ENCODE peak calls at places on chromosomes 16 and 17, in four cellular contexts. H, I, X and O are unnamed samples.

GRCh38 chr16:87855852-87856715 is 13.2 kb downstream of the SLC7A5 start:
- DNase-seq in I (no peak), X (no peak), H (no peak), O (no peak)

GRCh38 chr17:57935833-57936807 is 19.1 kb downstream of the CUEDC1 start:
- DNase-seq in H (peak), X (no peak), I (no peak), O (no peak)

GRCh38 chr16:57865746-57866528 is 63.6 kb upstream of the KIFC3 start:
- DNase-seq in X (no peak), I (no peak), H (no peak), O (no peak)

GRCh38 chr17:3006801-3007200 is 56.6 kb downstream of the OR1D5 start:
- DNase-seq in X (no peak), I (no peak), H (no peak), O (no peak)

GRCh38 chr16:82152641-82153094 is 17.4 kb downstream of the MPHOSPH6 start:
- DNase-seq in I (no peak), X (no peak), H (no peak), O (no peak)

GRCh38 chr17:4806420-4806769 is 557 bp upstream of the PLD2 start:
- DNase-seq in I (no peak), H (no peak), X (no peak), O (no peak)

GRCh38 chr16:87391324-87391949 is 699 bp upstream of the MAP1LC3B start:
- DNase-seq in X (no peak), H (peak), I (no peak), O (no peak)

GRCh38 chr16:11016993-11017392 is 72.6 kb downstream of the CLEC16A start:
- DNase-seq in H (no peak), I (no peak), X (no peak), O (no peak)

GRCh38 chr17:41061969-41062368 is 2.1 kb upstream of the KRTAP2-3 start:
- DNase-seq in H (no peak), X (no peak), I (no peak), O (no peak)

GRCh38 chr17:57925361-57925990 is 29.7 kb downstream of the CUEDC1 start:
- DNase-seq in I (no peak), X (no peak), H (no peak), O (no peak)

GRCh38 chr16:69397821-69398521 is 12.2 kb upstream of the TERF2 start:
- DNase-seq in I (no peak), X (peak), H (no peak), O (no peak)
- TF ChIP-seq SPI1 in I (no peak), X (no peak), H (no peak), O (peak)

DNA sequence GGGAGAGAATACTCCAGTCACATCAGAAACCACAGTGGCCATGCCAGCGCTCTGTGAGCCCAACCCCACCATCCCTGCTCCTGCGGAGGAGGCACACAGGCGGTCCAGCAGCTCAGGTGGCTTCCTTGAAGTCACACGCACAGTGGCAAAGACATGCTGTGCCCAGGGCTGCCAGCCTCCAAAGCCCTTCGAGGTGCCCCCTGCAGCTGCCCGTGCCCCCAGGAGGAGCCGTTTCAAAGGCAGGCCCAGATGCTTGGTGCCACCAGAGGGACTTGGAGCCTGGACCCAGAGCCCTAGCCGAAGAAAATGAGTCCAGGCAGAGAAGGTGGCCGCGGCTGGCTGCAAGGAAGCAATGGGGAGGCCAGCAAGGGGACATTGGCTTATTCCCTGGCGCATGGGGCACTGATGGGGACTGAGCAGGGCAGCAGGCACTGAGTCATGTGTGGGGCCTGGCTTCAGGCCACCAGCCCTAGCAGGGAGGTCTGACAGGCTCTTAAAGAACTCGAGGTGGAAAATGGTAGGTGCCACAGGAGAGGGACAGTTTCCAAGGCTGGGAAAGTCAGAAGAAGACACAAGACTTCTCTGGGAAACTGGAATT is 17.2 kb upstream of the CACNG1 start:
- DNase-seq in I (no peak), X (no peak), H (no peak), O (no peak)
- TF ChIP-seq SPI1 in I (no peak), X (no peak), H (no peak), O (no peak)

GRCh38 chr17:76529643-76530488 is 7.6 kb downstream of the CYGB start:
- DNase-seq in X (no peak), I (peak), H (no peak), O (no peak)
- TF ChIP-seq SPI1 in X (no peak), I (no peak), H (no peak), O (no peak)

GRCh38 chr16:68596266-68596665 is 48.8 kb upstream of the CDH3 start:
- DNase-seq in X (no peak), I (no peak), H (no peak), O (no peak)
- TF ChIP-seq SPI1 in X (no peak), I (no peak), H (no peak), O (no peak)

GRCh38 chr16:67242138-67242730 is 5.0 kb downstream of the FHOD1 start:
- DNase-seq in I (no peak), X (no peak), H (no peak), O (no peak)
- TF ChIP-seq SPI1 in I (no peak), X (no peak), H (no peak), O (no peak)

DNA sequence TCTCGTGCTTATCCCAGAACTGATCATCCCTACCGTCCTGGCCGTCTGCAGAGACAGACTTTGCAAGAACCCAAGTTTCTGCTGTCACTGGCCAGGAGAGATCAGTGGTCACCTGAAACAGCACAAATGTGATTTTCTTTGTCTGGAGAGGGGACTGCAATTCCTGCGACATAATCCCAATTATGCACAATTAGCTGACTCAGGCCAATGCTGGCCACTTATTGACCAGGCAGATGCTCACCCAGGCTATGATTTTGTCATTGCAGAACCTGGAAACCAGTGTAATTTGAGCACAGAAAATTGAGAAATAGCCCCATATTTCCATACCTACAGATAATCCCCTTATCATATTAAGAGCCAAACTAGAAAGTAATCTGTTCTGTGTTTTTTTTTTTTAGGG is 34.7 kb downstream of the SALL1 start:
- DNase-seq in X (no peak), H (no peak), I (no peak), O (no peak)
- TF ChIP-seq SPI1 in X (no peak), H (no peak), I (no peak), O (no peak)

DNA sequence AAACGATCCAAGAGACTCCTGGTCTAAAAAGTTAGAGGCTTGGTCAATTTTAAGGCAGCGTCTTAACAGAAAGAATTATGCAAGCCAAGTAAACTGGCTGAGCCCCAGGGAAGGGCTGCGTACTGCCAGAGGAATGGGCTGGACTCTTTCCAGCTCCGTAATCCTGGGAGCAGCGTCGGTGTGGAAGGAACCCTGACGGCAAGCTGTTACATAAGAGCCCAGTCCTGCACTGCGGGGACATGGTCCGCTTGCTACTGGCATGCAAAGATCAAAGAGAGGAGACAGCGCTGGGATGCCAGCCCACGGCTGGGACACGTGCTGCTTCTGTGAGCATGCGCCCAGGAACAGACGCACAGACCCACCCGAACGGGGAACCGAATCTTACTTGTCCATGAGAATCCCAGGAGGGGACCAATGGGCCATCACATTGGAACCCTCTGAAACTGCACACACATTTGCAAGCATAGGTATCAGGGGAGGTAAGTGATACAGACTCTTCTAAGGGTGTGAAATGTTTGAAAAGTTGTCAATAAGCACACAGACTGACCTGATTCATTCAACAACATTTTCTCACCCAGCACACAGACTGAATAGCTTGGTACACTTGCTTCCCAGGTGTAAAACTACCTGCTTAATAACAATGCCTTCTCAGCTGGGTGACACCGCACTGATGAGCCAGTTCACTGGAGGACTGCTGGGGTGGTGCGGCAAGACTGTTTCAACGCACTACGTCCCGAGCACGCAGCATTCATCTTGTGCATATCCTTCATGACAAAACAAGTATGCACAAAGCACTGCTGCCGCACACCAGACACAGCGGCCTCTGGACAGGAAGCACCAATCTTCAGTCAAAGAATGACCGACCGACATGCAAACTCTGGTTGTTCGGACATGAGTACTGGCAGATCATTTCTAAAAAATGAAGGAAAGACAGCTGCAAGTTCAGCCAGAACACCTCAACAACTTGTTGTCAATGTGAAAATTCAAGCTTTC is 94.9 kb downstream of the ANKRD11 start:
- DNase-seq in I (no peak), X (no peak), H (no peak), O (no peak)
- TF ChIP-seq SPI1 in I (no peak), X (no peak), H (no peak), O (no peak)

GRCh38 chr16:18975109-18975508 is 8.6 kb upstream of the TMC7 start:
- DNase-seq in I (no peak), X (no peak), H (no peak), O (no peak)
- TF ChIP-seq SPI1 in I (no peak), X (no peak), H (no peak), O (no peak)

DNA sequence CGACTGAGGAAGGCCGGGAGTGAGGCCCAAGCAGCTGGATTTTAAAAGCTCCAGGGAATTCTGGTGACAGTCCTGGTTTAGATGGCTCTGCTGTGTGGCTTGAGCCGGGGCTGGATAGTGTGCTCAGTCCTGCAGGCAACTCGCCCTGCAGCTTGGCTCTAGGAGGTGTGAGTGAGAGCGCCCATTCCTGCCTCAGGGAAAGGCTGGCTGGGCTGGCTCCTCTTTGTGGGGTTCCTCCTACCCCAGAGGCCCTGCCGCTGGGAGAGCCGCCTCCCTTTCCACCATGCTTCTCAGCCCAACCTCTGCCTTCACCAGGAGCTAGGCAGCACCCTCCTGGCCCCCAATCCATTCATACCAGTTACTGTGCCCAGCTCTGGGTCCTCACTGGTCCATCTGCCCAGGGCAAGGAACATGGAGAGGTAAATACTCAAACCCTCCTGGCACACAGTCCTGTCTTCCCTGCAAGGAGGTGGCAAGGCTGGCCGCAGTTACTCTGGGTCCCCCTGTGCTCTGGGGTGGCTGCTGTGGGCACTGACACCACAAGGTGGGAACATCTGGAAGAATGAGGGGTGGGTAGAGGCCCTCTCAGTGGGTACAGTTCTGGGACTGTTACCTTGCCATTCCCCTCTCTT is 47.1 kb downstream of the VAC14 start:
- DNase-seq in I (no peak), H (no peak), X (no peak), O (no peak)
- TF ChIP-seq SPI1 in I (no peak), H (no peak), X (no peak), O (no peak)